ENCODE peak calls at places on chromosome 1, in five cellular contexts. One of them, this sample, is unnamed.

GRCh38 chr1:155241069-155241679 is 14.1 kb downstream of the ENTREP3 start:
- DNase-seq in H1: peak
- DNase-seq in HCT116: peak
- DNase-seq in NT2/D1: peak
- DNase-seq in K562: peak
- DNase-seq in this sample: peak

GRCh38 chr1:30461640-30462039 is 261.7 kb downstream of the MATN1 start:
- DNase-seq in H1: no peak
- DNase-seq in HCT116: no peak
- DNase-seq in NT2/D1: no peak
- DNase-seq in K562: no peak
- DNase-seq in this sample: no peak

GRCh38 chr1:81801032-81801833 is 499 bp downstream of the ADGRL2 start:
- DNase-seq in H1: peak
- DNase-seq in HCT116: no peak
- DNase-seq in NT2/D1: peak
- DNase-seq in K562: no peak
- DNase-seq in this sample: peak

GRCh38 chr1:181128592-181129497 is 40.3 kb downstream of the IER5 start:
- DNase-seq in H1: peak
- DNase-seq in HCT116: no peak
- DNase-seq in NT2/D1: no peak
- DNase-seq in K562: peak
- DNase-seq in this sample: no peak

GRCh38 chr1:10776206-10776905 is 20.1 kb downstream of the CASZ1 start:
- DNase-seq in H1: no peak
- DNase-seq in HCT116: no peak
- DNase-seq in NT2/D1: no peak
- DNase-seq in K562: no peak
- DNase-seq in this sample: no peak

GRCh38 chr1:81672766-81673165 is 128.0 kb upstream of the ADGRL2 start:
- DNase-seq in H1: no peak
- DNase-seq in HCT116: no peak
- DNase-seq in NT2/D1: no peak
- DNase-seq in K562: no peak
- DNase-seq in this sample: no peak

GRCh38 chr1:244226440-244226839 is 175.4 kb downstream of the ZBTB18 start:
- DNase-seq in H1: no peak
- DNase-seq in HCT116: no peak
- DNase-seq in NT2/D1: no peak
- DNase-seq in K562: no peak
- DNase-seq in this sample: no peak

GRCh38 chr1:203467550-203467921 is 8.1 kb upstream of the PRELP start:
- DNase-seq in H1: no peak
- DNase-seq in HCT116: no peak
- DNase-seq in NT2/D1: no peak
- DNase-seq in K562: no peak
- DNase-seq in this sample: no peak

GRCh38 chr1:62856964-62857363 is 73.0 kb downstream of the ATG4C start:
- DNase-seq in H1: no peak
- DNase-seq in HCT116: no peak
- DNase-seq in NT2/D1: no peak
- DNase-seq in K562: no peak
- DNase-seq in this sample: peak

GRCh38 chr1:4564083-4564482 is 90.3 kb upstream of the AJAP1 start:
- DNase-seq in H1: no peak
- DNase-seq in HCT116: no peak
- DNase-seq in NT2/D1: no peak
- DNase-seq in K562: no peak
- DNase-seq in this sample: no peak

GRCh38 chr1:155196103-155196892 is 11.4 kb downstream of the THBS3 start:
- DNase-seq in H1: peak
- DNase-seq in HCT116: no peak
- DNase-seq in NT2/D1: peak
- DNase-seq in K562: no peak
- DNase-seq in this sample: no peak

GRCh38 chr1:116836099-116836498 is 73.6 kb upstream of the PTGFRN start:
- DNase-seq in H1: no peak
- DNase-seq in HCT116: no peak
- DNase-seq in NT2/D1: no peak
- DNase-seq in K562: no peak
- DNase-seq in this sample: no peak

GRCh38 chr1:204741440-204741839 is 55.9 kb upstream of the LRRN2 start:
- DNase-seq in H1: no peak
- DNase-seq in HCT116: no peak
- DNase-seq in NT2/D1: no peak
- DNase-seq in K562: no peak
- DNase-seq in this sample: no peak

GRCh38 chr1:15322648-15323350 is 75.8 kb downstream of the FHAD1 start:
- DNase-seq in H1: no peak
- DNase-seq in HCT116: no peak
- DNase-seq in NT2/D1: no peak
- DNase-seq in K562: peak
- DNase-seq in this sample: no peak

GRCh38 chr1:179879797-179880196 is 2.2 kb upstream of the TOR1AIP2 start:
- DNase-seq in H1: no peak
- DNase-seq in HCT116: no peak
- DNase-seq in NT2/D1: no peak
- DNase-seq in K562: no peak
- DNase-seq in this sample: no peak

GRCh38 chr1:207259391-207259790 is 62.1 kb upstream of the CD55 start:
- DNase-seq in H1: no peak
- DNase-seq in HCT116: peak
- DNase-seq in NT2/D1: no peak
- DNase-seq in K562: no peak
- DNase-seq in this sample: peak

GRCh38 chr1:17979815-17980214 is 127.8 kb upstream of the IGSF21 start:
- DNase-seq in H1: no peak
- DNase-seq in HCT116: no peak
- DNase-seq in NT2/D1: no peak
- DNase-seq in K562: peak
- DNase-seq in this sample: no peak

GRCh38 chr1:118921994-118922393 is 66.1 kb downstream of the TBX15 start:
- DNase-seq in H1: no peak
- DNase-seq in HCT116: no peak
- DNase-seq in NT2/D1: no peak
- DNase-seq in K562: no peak
- DNase-seq in this sample: no peak

GRCh38 chr1:35718492-35719336 is at the start of gene C1orf216:
- DNase-seq in H1: peak
- DNase-seq in HCT116: peak
- DNase-seq in NT2/D1: no peak
- DNase-seq in K562: peak
- DNase-seq in this sample: no peak

GRCh38 chr1:228350831-228351781 is 55.5 kb downstream of the TRIM11 start:
- DNase-seq in H1: no peak
- DNase-seq in HCT116: no peak
- DNase-seq in NT2/D1: no peak
- DNase-seq in K562: no peak
- DNase-seq in this sample: no peak

GRCh38 chr1:79849388-79849787 is 842.9 kb upstream of the ADGRL4 start:
- DNase-seq in H1: no peak
- DNase-seq in HCT116: no peak
- DNase-seq in NT2/D1: no peak
- DNase-seq in K562: no peak
- DNase-seq in this sample: no peak

GRCh38 chr1:226919587-226919986 is 20.5 kb upstream of the COQ8A start:
- DNase-seq in H1: no peak
- DNase-seq in HCT116: no peak
- DNase-seq in NT2/D1: no peak
- DNase-seq in K562: no peak
- DNase-seq in this sample: no peak

GRCh38 chr1:160168016-160168415 is 16.6 kb downstream of the ATP1A4 start:
- DNase-seq in H1: no peak
- DNase-seq in HCT116: no peak
- DNase-seq in NT2/D1: no peak
- DNase-seq in K562: no peak
- DNase-seq in this sample: no peak

GRCh38 chr1:12114340-12114683 is 51.2 kb downstream of the TNFRSF8 start:
- DNase-seq in H1: no peak
- DNase-seq in HCT116: no peak
- DNase-seq in NT2/D1: no peak
- DNase-seq in K562: no peak
- DNase-seq in this sample: no peak

GRCh38 chr1:34060901-34061415 is 104.1 kb downstream of the CSMD2 start:
- DNase-seq in H1: no peak
- DNase-seq in HCT116: no peak
- DNase-seq in NT2/D1: no peak
- DNase-seq in K562: no peak
- DNase-seq in this sample: no peak

GRCh38 chr1:162908780-162909179 is 47.8 kb upstream of the CCDC190 start:
- DNase-seq in H1: no peak
- DNase-seq in HCT116: no peak
- DNase-seq in NT2/D1: no peak
- DNase-seq in K562: no peak
- DNase-seq in this sample: no peak

GRCh38 chr1:162908236-162908635 is 47.3 kb upstream of the CCDC190 start:
- DNase-seq in H1: no peak
- DNase-seq in HCT116: no peak
- DNase-seq in NT2/D1: no peak
- DNase-seq in K562: no peak
- DNase-seq in this sample: no peak

GRCh38 chr1:162912061-162912667 is 51.2 kb upstream of the CCDC190 start:
- DNase-seq in H1: no peak
- DNase-seq in HCT116: no peak
- DNase-seq in NT2/D1: no peak
- DNase-seq in K562: no peak
- DNase-seq in this sample: no peak

GRCh38 chr1:162913345-162913744 is 52.4 kb upstream of the CCDC190 start:
- DNase-seq in H1: no peak
- DNase-seq in HCT116: no peak
- DNase-seq in NT2/D1: no peak
- DNase-seq in K562: no peak
- DNase-seq in this sample: no peak

DNA sequence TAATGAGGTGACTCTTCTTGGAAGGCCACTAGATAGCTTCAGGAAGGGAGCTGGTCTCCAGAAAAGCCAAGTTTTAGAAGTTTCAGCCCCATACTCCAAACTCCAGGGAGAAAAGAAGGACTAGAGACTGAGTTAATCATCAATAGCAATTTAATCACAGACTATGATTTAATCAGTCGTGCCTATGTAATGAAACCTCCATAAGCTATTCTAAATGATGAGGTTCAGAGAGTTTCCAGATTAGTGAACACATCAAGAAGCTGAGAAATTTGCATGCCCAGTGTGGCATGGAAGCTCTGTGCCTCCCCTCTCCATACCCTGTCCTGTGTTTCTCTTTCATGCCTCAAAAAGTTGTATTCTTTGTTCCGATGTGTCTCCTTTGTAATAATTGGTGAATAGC is 49.2 kb upstream of the CCDC190 start:
- DNase-seq in H1: no peak
- DNase-seq in HCT116: no peak
- DNase-seq in NT2/D1: no peak
- DNase-seq in K562: no peak
- DNase-seq in this sample: no peak
- TF ChIP-seq ZNF274 in H1: no peak
- TF ChIP-seq ZNF274 in HCT116: no peak
- TF ChIP-seq ZNF274 in NT2/D1: no peak
- TF ChIP-seq ZNF274 in K562: no peak
- TF ChIP-seq ZNF274 in this sample: no peak

GRCh38 chr1:246564839-246565750 is 966 bp downstream of the TFB2M start:
- DNase-seq in H1: no peak
- DNase-seq in HCT116: no peak
- DNase-seq in NT2/D1: no peak
- DNase-seq in K562: no peak
- DNase-seq in this sample: no peak
- TF ChIP-seq ZNF274 in H1: no peak
- TF ChIP-seq ZNF274 in HCT116: no peak
- TF ChIP-seq ZNF274 in NT2/D1: no peak
- TF ChIP-seq ZNF274 in K562: no peak
- TF ChIP-seq ZNF274 in this sample: no peak

GRCh38 chr1:209896346-209896745 is 41.7 kb upstream of the SYT14 start:
- DNase-seq in H1: no peak
- DNase-seq in HCT116: no peak
- DNase-seq in NT2/D1: no peak
- DNase-seq in K562: no peak
- DNase-seq in this sample: no peak
- TF ChIP-seq ZNF274 in H1: no peak
- TF ChIP-seq ZNF274 in HCT116: no peak
- TF ChIP-seq ZNF274 in NT2/D1: no peak
- TF ChIP-seq ZNF274 in K562: no peak
- TF ChIP-seq ZNF274 in this sample: no peak

DNA sequence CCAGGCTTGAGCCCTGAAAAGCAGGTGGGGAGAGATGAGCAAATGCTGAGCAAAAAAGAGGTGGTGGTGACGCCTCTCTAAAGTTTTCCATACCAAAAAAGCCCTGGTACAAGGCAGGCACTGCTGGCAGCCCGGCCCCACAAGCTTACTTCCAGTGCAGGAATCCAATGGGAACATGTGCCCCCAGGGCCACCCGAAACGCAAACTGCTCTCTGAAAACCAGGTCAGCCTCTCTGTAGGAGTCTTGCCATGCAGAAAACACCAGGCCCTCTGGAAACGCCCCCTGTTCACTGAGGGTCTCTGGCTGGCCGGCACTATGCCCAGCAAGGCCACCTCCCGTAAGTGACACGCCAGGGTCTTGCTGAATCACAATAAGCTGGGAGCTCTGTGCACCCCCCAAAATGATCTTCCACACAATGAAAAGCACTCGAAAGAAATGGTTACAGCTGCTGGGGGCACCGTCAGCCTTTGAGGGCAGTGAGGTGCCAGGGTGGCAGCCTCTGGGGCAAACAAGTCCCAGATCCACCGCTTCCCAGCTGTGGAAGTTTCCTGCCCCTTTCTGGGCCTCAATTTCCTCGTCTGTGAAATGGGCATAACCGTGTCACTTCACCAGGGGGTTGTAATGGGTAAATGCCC is 170.5 kb downstream of the TOMM20 start:
- DNase-seq in H1: peak
- DNase-seq in HCT116: no peak
- DNase-seq in NT2/D1: peak
- DNase-seq in K562: no peak
- DNase-seq in this sample: peak
- TF ChIP-seq ZNF274 in H1: no peak
- TF ChIP-seq ZNF274 in HCT116: no peak
- TF ChIP-seq ZNF274 in NT2/D1: no peak
- TF ChIP-seq ZNF274 in K562: no peak
- TF ChIP-seq ZNF274 in this sample: no peak